ENCODE peak calls at places on chromosomes 2 and 18, in seven cellular contexts. I, E, Z, G, L, A and V are unnamed samples.

GRCh38 chr2:18518116-18519111 is 42.0 kb downstream of the RDH14 start:
- DNase-seq in L (no peak), A (no peak), Z (no peak), I (no peak), G (peak), E (no peak), V (no peak)

GRCh38 chr18:13240060-13240725 is 21.6 kb downstream of the LDLRAD4 start:
- DNase-seq in G (no peak), L (no peak), Z (no peak), E (no peak), A (no peak), I (no peak), V (no peak)

GRCh38 chr2:128155970-128156369 is 65.0 kb downstream of the UGGT1 start:
- DNase-seq in L (no peak), Z (no peak), E (no peak), I (no peak), G (no peak), A (no peak), V (no peak)

GRCh38 chr2:195898505-195898904 is 170.1 kb downstream of the DNAH7 start:
- DNase-seq in E (no peak), G (peak), A (no peak), L (no peak), Z (no peak), I (peak), V (peak)

GRCh38 chr2:192288290-192288689 is 93.6 kb upstream of the TMEFF2 start:
- DNase-seq in Z (no peak), A (no peak), L (no peak), E (no peak), I (no peak), G (no peak), V (no peak)

GRCh38 chr2:241964133-241964532 is 94.6 kb downstream of the RTP5 start:
- DNase-seq in L (no peak), A (no peak), E (no peak), I (no peak), Z (no peak), G (no peak), V (no peak)

GRCh38 chr2:152062130-152063091 is 36.4 kb downstream of the CACNB4 start:
- DNase-seq in A (no peak), E (no peak), I (peak), Z (no peak), L (peak), G (peak), V (no peak)

GRCh38 chr2:187918996-187919821 is 365.0 kb upstream of the TFPI start:
- DNase-seq in Z (no peak), A (no peak), I (peak), L (no peak), E (no peak), G (no peak), V (no peak)

GRCh38 chr2:30969006-30969405 is 161.8 kb upstream of the CAPN13 start:
- DNase-seq in G (no peak), L (peak), A (no peak), Z (no peak), E (no peak), I (no peak), V (no peak)

GRCh38 chr2:237126519-237126918 is 40.8 kb downstream of the COPS8 start:
- DNase-seq in Z (no peak), A (no peak), E (no peak), L (no peak), I (no peak), G (no peak), V (no peak)

GRCh38 chr2:236882931-236883330 is 202.8 kb upstream of the COPS8 start:
- DNase-seq in L (no peak), G (no peak), E (no peak), Z (no peak), A (no peak), I (no peak), V (no peak)

GRCh38 chr2:236354056-236354940 is 90.1 kb upstream of the ASB18 start:
- DNase-seq in L (no peak), Z (no peak), A (no peak), G (no peak), I (no peak), E (no peak), V (no peak)

GRCh38 chr2:216563646-216564045 is 65.0 kb downstream of the RPL37A start:
- DNase-seq in E (no peak), Z (no peak), A (no peak), L (no peak), I (no peak), G (no peak), V (no peak)

GRCh38 chr2:134324942-134325341 is 71.1 kb downstream of the MGAT5 start:
- DNase-seq in A (no peak), I (no peak), G (no peak), L (no peak), Z (no peak), E (no peak), V (no peak)

GRCh38 chr2:206989306-206989705 is 50.0 kb downstream of the CPO start:
- DNase-seq in L (peak), I (peak), G (no peak), A (peak), Z (peak), E (no peak), V (peak)

GRCh38 chr2:237279012-237279768 is 134.8 kb downstream of the COL6A3 start:
- DNase-seq in L (no peak), Z (no peak), A (no peak), E (no peak), I (no peak), G (peak), V (no peak)

GRCh38 chr18:76994086-76994654 is 138.4 kb downstream of the MBP start:
- DNase-seq in E (no peak), A (no peak), Z (no peak), G (peak), I (no peak), L (no peak), V (no peak)

GRCh38 chr2:158740591-158740990 is 54.5 kb upstream of the DAPL1 start:
- DNase-seq in L (no peak), G (peak), I (peak), Z (no peak), E (no peak), A (no peak), V (no peak)

GRCh38 chr2:148594216-148594615 is 50.3 kb upstream of the EPC2 start:
- DNase-seq in G (no peak), L (no peak), I (no peak), A (no peak), E (no peak), Z (no peak), V (no peak)

GRCh38 chr18:30712383-30712782 is 330.2 kb downstream of the DSC3 start:
- DNase-seq in G (no peak), L (no peak), A (no peak), Z (no peak), E (no peak), I (no peak), V (no peak)

GRCh38 chr18:46253498-46253897 is 149.3 kb downstream of the HAUS1 start:
- DNase-seq in E (no peak), A (no peak), G (peak), I (no peak), L (no peak), Z (no peak), V (no peak)

GRCh38 chr2:181466661-181467576 is 9.7 kb downstream of the ITGA4 start:
- DNase-seq in Z (no peak), L (peak), G (peak), E (no peak), I (peak), A (no peak), V (peak)

GRCh38 chr2:240387669-240388358 is 47.6 kb upstream of the GPC1 start:
- DNase-seq in I (peak), Z (no peak), G (peak), E (no peak), A (no peak), L (peak), V (peak)

GRCh38 chr2:214731008-214731407 is 78.5 kb downstream of the BARD1 start:
- DNase-seq in I (no peak), L (no peak), Z (no peak), G (no peak), A (no peak), E (no peak), V (peak)

GRCh38 chr2:217934321-217935131 is 68.3 kb downstream of the TNS1 start:
- DNase-seq in L (peak), Z (no peak), G (peak), I (peak), A (no peak), E (no peak), V (peak)

GRCh38 chr2:111923271-111923670 is 24.9 kb downstream of the MERTK start:
- DNase-seq in L (no peak), Z (no peak), I (no peak), E (no peak), A (no peak), G (peak), V (no peak)

GRCh38 chr2:30706534-30707303 is 100.5 kb downstream of the CAPN13 start:
- DNase-seq in A (no peak), I (peak), L (peak), G (peak), Z (peak), E (no peak), V (peak)

GRCh38 chr2:149467461-149467860 is 120.1 kb downstream of the MMADHC start:
- DNase-seq in Z (no peak), G (no peak), I (no peak), A (no peak), L (no peak), E (no peak), V (no peak)

GRCh38 chr2:64766841-64767669 is 113.3 kb upstream of the SERTAD2 start:
- DNase-seq in E (no peak), Z (no peak), I (no peak), L (no peak), A (no peak), G (peak), V (peak)

GRCh38 chr2:53460347-53460746 is 307.3 kb upstream of the CHAC2 start:
- DNase-seq in E (no peak), L (no peak), I (peak), A (no peak), G (no peak), Z (no peak), V (no peak)

GRCh38 chr2:166230724-166231070 is 102.9 kb upstream of the SCN1A start:
- DNase-seq in G (no peak), A (no peak), I (no peak), E (no peak), L (no peak), Z (no peak), V (no peak)

GRCh38 chr2:82641781-82642180 is 1817.3 kb downstream of the SUCLG1 start:
- DNase-seq in A (no peak), Z (no peak), L (no peak), I (no peak), E (no peak), G (no peak), V (no peak)

GRCh38 chr2:236828002-236828401 is 257.7 kb upstream of the COPS8 start:
- DNase-seq in A (no peak), Z (no peak), G (no peak), L (no peak), I (no peak), E (no peak), V (peak)

GRCh38 chr2:225041210-225041870 is 928 bp downstream of the DOCK10 start:
- DNase-seq in L (peak), G (peak), E (no peak), Z (peak), I (peak), A (no peak), V (peak)

GRCh38 chr2:37344453-37345361 is at the start of gene QPCT:
- DNase-seq in E (no peak), L (peak), I (peak), Z (peak), A (no peak), G (peak), V (peak)

GRCh38 chr18:35457140-35457704 is 40.5 kb downstream of the INO80C start:
- DNase-seq in L (no peak), Z (no peak), A (no peak), I (no peak), G (no peak), E (no peak), V (peak)

GRCh38 chr2:121095257-121096080 is 189.5 kb downstream of the TFCP2L1 start:
- DNase-seq in I (peak), E (no peak), Z (no peak), G (peak), A (no peak), L (peak), V (peak)

GRCh38 chr18:79862562-79862961 is 64.8 kb downstream of the KCNG2 start:
- DNase-seq in Z (no peak), A (no peak), E (no peak), I (no peak), L (no peak), G (no peak), V (no peak)

GRCh38 chr18:75544496-75544895 is 117.0 kb upstream of the SMIM21 start:
- DNase-seq in Z (no peak), G (peak), A (no peak), E (no peak), L (no peak), I (no peak), V (no peak)

GRCh38 chr2:161303535-161304050 is 4.6 kb upstream of the PSMD14 start:
- DNase-seq in L (no peak), E (no peak), G (no peak), A (no peak), Z (no peak), I (no peak), V (no peak)

GRCh38 chr2:161306919-161307318 is 1.3 kb upstream of the PSMD14 start:
- DNase-seq in G (no peak), A (no peak), I (no peak), L (no peak), E (no peak), Z (no peak), V (no peak)

GRCh38 chr2:161312996-161313395 is 4.8 kb downstream of the PSMD14 start:
- DNase-seq in L (peak), A (no peak), Z (no peak), E (no peak), G (peak), I (no peak), V (no peak)

GRCh38 chr2:161308178-161308955 is at the start of gene PSMD14:
- DNase-seq in Z (peak), L (peak), A (peak), G (peak), E (peak), I (peak), V (peak)

DNA sequence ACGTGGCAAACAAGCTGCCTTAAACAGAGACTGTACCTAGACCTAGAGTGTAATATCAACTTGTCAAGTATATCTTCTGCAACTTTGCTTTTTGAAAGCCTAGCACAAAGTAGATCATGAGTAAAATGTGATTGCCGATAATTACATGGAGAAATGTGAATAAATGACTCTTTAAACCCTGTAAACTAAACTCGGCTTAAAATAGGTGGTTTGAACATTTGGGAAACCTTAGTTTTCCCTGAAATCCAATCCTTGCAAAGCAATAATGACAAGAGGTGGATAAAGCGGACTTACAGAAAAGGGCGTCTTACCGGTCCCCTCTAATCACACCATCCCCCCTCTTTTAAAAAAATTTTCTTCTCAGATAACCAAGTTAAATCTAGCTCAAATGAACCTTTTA is 549 bp upstream of the PSMD14 start:
- DNase-seq in I (no peak), Z (no peak), E (no peak), A (no peak), L (peak), G (no peak), V (peak)
- TF ChIP-seq POLR2A in I (no peak), Z (no peak), E (no peak), A (no peak), L (no peak), G (no peak), V (no peak)

GRCh38 chr18:24014062-24014985 is at the start of gene TTC39C:
- DNase-seq in E (peak), L (peak), A (no peak), G (peak), Z (peak), I (peak), V (peak)
- TF ChIP-seq POLR2A in E (peak), L (peak), A (no peak), G (peak), Z (peak), I (peak), V (no peak)

DNA sequence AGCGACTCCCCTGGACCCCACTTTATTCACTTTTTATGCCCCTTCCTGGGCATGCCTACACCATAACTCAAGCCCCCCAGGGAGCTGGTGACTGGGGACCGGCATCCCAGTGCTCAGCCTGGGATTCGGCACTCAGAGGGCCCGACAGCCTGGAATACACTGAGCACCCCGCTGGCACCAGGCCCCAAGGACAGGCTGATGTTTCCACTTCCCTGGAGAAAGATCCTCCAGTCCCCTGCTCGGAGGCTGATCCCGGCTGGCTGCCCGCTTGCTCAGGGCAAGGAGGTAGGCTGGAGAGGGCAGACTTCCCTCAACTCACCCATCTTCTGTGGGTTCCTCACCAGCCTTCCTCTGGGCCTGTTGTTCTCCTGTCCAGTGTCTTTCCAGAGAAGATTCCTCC is 36.6 kb downstream of the ODC1 start:
- DNase-seq in I (no peak), G (no peak), A (no peak), L (no peak), E (no peak), Z (no peak), V (no peak)
- TF ChIP-seq POLR2A in I (no peak), G (no peak), A (no peak), L (no peak), E (no peak), Z (no peak), V (no peak)

DNA sequence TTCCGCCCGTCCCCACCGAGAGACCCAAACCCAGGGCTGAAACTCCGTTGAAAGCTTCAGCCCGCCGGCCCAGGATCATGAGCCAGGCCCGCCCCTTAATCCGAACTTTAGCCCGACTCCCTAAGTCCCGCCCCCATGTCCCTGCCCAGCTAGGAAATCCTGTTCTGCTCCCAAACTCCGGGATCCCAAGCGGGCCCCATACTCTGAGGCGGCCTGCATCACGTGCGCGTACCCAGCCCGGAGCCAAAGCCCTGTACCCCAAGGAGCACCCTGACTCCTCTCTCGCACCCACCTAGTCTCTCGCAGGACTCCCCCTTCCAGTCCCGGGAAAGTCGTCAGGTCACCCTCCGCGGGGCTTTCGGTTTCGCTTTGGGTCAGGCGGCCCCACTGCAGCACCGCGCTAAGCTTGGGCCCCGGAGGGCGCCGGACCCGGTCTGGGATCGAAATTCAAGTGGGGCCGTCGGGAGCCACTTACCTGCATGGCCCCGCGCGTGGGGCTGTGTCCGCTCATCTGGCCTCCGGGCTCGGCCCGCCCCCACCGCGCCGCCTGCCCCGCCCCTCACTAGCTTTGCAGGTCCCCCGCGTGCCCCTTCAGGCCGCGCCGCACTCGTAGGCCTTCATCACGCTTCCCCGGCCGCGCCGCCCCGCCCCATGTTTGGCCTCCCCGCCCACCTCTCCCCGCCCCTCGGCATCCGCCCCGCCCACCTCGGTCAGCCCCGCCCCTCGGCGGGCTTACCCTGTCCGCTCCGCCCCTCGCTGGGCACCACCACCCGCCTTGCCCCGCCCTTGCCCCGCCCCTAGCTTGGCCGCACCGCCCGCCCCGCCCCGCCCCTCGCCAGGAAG is at the start of gene DNPEP:
- DNase-seq in G (peak), I (peak), Z (peak), A (no peak), L (peak), E (peak), V (peak)
- TF ChIP-seq POLR2A in G (peak), I (peak), Z (peak), A (peak), L (peak), E (peak), V (peak)

GRCh38 chr18:22348521-22349316 is 69.0 kb downstream of the CTAGE1 start:
- DNase-seq in I (peak), E (no peak), L (peak), G (peak), Z (no peak), A (peak), V (peak)
- TF ChIP-seq POLR2A in I (peak), E (no peak), L (no peak), G (no peak), Z (no peak), A (no peak), V (no peak)

GRCh38 chr2:26144953-26145680 is 27.8 kb upstream of the GAREM2 start:
- DNase-seq in I (peak), Z (peak), L (peak), E (no peak), G (peak), A (peak), V (peak)
- TF ChIP-seq POLR2A in I (no peak), Z (no peak), L (no peak), E (no peak), G (no peak), A (no peak), V (no peak)

GRCh38 chr2:199485732-199486335 is 28.1 kb upstream of the SATB2 start:
- DNase-seq in G (peak), E (no peak), I (peak), Z (no peak), L (peak), A (no peak), V (peak)
- TF ChIP-seq POLR2A in G (no peak), E (no peak), I (no peak), Z (no peak), L (no peak), A (no peak), V (no peak)

GRCh38 chr18:70374154-70374553 is 85.3 kb downstream of the SOCS6 start:
- DNase-seq in G (peak), E (no peak), L (peak), A (no peak), I (no peak), Z (no peak), V (no peak)

GRCh38 chr18:70377317-70377799 is 88.5 kb downstream of the SOCS6 start:
- DNase-seq in A (no peak), I (no peak), L (peak), E (no peak), Z (no peak), G (no peak), V (no peak)

GRCh38 chr18:70377857-70378701 is 89.2 kb downstream of the SOCS6 start:
- DNase-seq in I (no peak), A (no peak), L (no peak), E (no peak), Z (no peak), G (no peak), V (no peak)

GRCh38 chr18:70376137-70376913 is 87.5 kb downstream of the SOCS6 start:
- DNase-seq in L (no peak), G (no peak), Z (no peak), E (no peak), I (no peak), A (no peak), V (no peak)

GRCh38 chr18:70376914-70377258 is 88.0 kb downstream of the SOCS6 start:
- DNase-seq in L (peak), G (no peak), E (no peak), I (peak), Z (no peak), A (no peak), V (no peak)
- TF ChIP-seq POLR2A in L (no peak), G (no peak), E (no peak), I (no peak), Z (no peak), A (no peak), V (no peak)

DNA sequence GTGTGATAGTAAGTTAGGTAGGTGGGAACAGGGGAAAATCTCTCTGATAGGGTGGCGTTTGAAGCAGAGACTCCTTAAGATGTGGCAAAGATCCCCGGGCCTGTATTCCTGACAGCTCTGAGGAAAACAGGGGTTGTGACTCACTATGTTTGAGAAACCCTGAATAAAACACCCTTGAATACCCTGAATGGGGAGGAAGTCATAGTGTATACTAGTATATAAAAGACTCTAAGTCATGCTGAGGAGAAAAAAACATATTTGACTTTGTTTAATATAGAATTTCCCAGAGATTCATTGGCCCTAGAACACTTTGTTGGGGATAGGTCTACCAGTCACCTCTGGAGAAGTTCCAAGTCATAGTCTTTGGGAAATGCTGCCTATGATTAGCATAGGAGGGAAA is 590.9 kb downstream of the IRS1 start:
- DNase-seq in I (no peak), Z (no peak), L (no peak), G (peak), A (no peak), E (no peak), V (no peak)
- TF ChIP-seq POLR2A in I (no peak), Z (no peak), L (no peak), G (no peak), A (no peak), E (no peak), V (no peak)